ENCODE peak calls at places on chromosomes 11 and 22, in eight cellular contexts. One of them, this sample, is unnamed.

GRCh38 chr11:111454561-111455192 is 57.5 kb downstream of the BTG4 start:
- DNase-seq in CMK: peak
- DNase-seq in AML-193: peak
- DNase-seq in fibroblast of the aortic adventitia: peak
- DNase-seq in stimulated activated CD4-positive, alpha-beta T cell treated with anti-CD3 and anti-CD28 coated beads, Interleukin-4, amount 100 ng/mL, for 48 hours: peak
- DNase-seq in brain microvascular endothelial cell: peak
- DNase-seq in nephron progenitor cell: peak
- DNase-seq in kidney glomerular epithelial cell: peak
- DNase-seq in this sample: peak

GRCh38 chr11:115290479-115291390 is 213.5 kb downstream of the CADM1 start:
- DNase-seq in CMK: no peak
- DNase-seq in AML-193: no peak
- DNase-seq in fibroblast of the aortic adventitia: no peak
- DNase-seq in stimulated activated CD4-positive, alpha-beta T cell treated with anti-CD3 and anti-CD28 coated beads, Interleukin-4, amount 100 ng/mL, for 48 hours: no peak
- DNase-seq in brain microvascular endothelial cell: no peak
- DNase-seq in nephron progenitor cell: no peak
- DNase-seq in kidney glomerular epithelial cell: no peak
- DNase-seq in this sample: no peak

GRCh38 chr11:19955660-19956059 is 204.6 kb downstream of the DBX1 start:
- DNase-seq in CMK: no peak
- DNase-seq in AML-193: no peak
- DNase-seq in fibroblast of the aortic adventitia: peak
- DNase-seq in stimulated activated CD4-positive, alpha-beta T cell treated with anti-CD3 and anti-CD28 coated beads, Interleukin-4, amount 100 ng/mL, for 48 hours: no peak
- DNase-seq in brain microvascular endothelial cell: no peak
- DNase-seq in nephron progenitor cell: no peak
- DNase-seq in kidney glomerular epithelial cell: no peak
- DNase-seq in this sample: no peak

GRCh38 chr22:22099833-22100812 is 117.5 kb upstream of the TOP3B start:
- DNase-seq in CMK: no peak
- DNase-seq in AML-193: no peak
- DNase-seq in fibroblast of the aortic adventitia: peak
- DNase-seq in stimulated activated CD4-positive, alpha-beta T cell treated with anti-CD3 and anti-CD28 coated beads, Interleukin-4, amount 100 ng/mL, for 48 hours: no peak
- DNase-seq in brain microvascular endothelial cell: peak
- DNase-seq in nephron progenitor cell: no peak
- DNase-seq in kidney glomerular epithelial cell: no peak
- DNase-seq in this sample: peak

GRCh38 chr11:79039122-79039521 is 401.7 kb downstream of the TENM4 start:
- DNase-seq in CMK: no peak
- DNase-seq in AML-193: no peak
- DNase-seq in fibroblast of the aortic adventitia: no peak
- DNase-seq in stimulated activated CD4-positive, alpha-beta T cell treated with anti-CD3 and anti-CD28 coated beads, Interleukin-4, amount 100 ng/mL, for 48 hours: no peak
- DNase-seq in brain microvascular endothelial cell: no peak
- DNase-seq in nephron progenitor cell: no peak
- DNase-seq in kidney glomerular epithelial cell: no peak
- DNase-seq in this sample: no peak

GRCh38 chr11:1854949-1855885 is 2.3 kb downstream of the LSP1 start:
- DNase-seq in CMK: no peak
- DNase-seq in AML-193: no peak
- DNase-seq in fibroblast of the aortic adventitia: no peak
- DNase-seq in stimulated activated CD4-positive, alpha-beta T cell treated with anti-CD3 and anti-CD28 coated beads, Interleukin-4, amount 100 ng/mL, for 48 hours: peak
- DNase-seq in brain microvascular endothelial cell: no peak
- DNase-seq in nephron progenitor cell: no peak
- DNase-seq in kidney glomerular epithelial cell: no peak
- DNase-seq in this sample: no peak

GRCh38 chr22:17120711-17121234 is 387 bp downstream of the TMEM121B start:
- DNase-seq in CMK: no peak
- DNase-seq in AML-193: no peak
- DNase-seq in fibroblast of the aortic adventitia: no peak
- DNase-seq in stimulated activated CD4-positive, alpha-beta T cell treated with anti-CD3 and anti-CD28 coated beads, Interleukin-4, amount 100 ng/mL, for 48 hours: no peak
- DNase-seq in brain microvascular endothelial cell: no peak
- DNase-seq in nephron progenitor cell: peak
- DNase-seq in kidney glomerular epithelial cell: no peak
- DNase-seq in this sample: no peak

GRCh38 chr22:27796829-27797792 is 4.4 kb downstream of the MN1 start:
- DNase-seq in CMK: no peak
- DNase-seq in AML-193: no peak
- DNase-seq in fibroblast of the aortic adventitia: no peak
- DNase-seq in stimulated activated CD4-positive, alpha-beta T cell treated with anti-CD3 and anti-CD28 coated beads, Interleukin-4, amount 100 ng/mL, for 48 hours: no peak
- DNase-seq in brain microvascular endothelial cell: no peak
- DNase-seq in nephron progenitor cell: peak
- DNase-seq in kidney glomerular epithelial cell: no peak
- DNase-seq in this sample: peak

GRCh38 chr11:70174846-70175764 is 28.0 kb upstream of the FADD start:
- DNase-seq in CMK: no peak
- DNase-seq in AML-193: no peak
- DNase-seq in fibroblast of the aortic adventitia: no peak
- DNase-seq in stimulated activated CD4-positive, alpha-beta T cell treated with anti-CD3 and anti-CD28 coated beads, Interleukin-4, amount 100 ng/mL, for 48 hours: no peak
- DNase-seq in brain microvascular endothelial cell: no peak
- DNase-seq in nephron progenitor cell: peak
- DNase-seq in kidney glomerular epithelial cell: no peak
- DNase-seq in this sample: peak

GRCh38 chr22:28793976-28794584 is 6.3 kb downstream of the XBP1 start:
- DNase-seq in CMK: no peak
- DNase-seq in AML-193: no peak
- DNase-seq in fibroblast of the aortic adventitia: no peak
- DNase-seq in stimulated activated CD4-positive, alpha-beta T cell treated with anti-CD3 and anti-CD28 coated beads, Interleukin-4, amount 100 ng/mL, for 48 hours: no peak
- DNase-seq in brain microvascular endothelial cell: no peak
- DNase-seq in nephron progenitor cell: no peak
- DNase-seq in kidney glomerular epithelial cell: no peak
- DNase-seq in this sample: no peak

GRCh38 chr11:35549787-35550186 is 24.4 kb upstream of the PAMR1 start:
- DNase-seq in CMK: no peak
- DNase-seq in AML-193: no peak
- DNase-seq in fibroblast of the aortic adventitia: peak
- DNase-seq in stimulated activated CD4-positive, alpha-beta T cell treated with anti-CD3 and anti-CD28 coated beads, Interleukin-4, amount 100 ng/mL, for 48 hours: no peak
- DNase-seq in brain microvascular endothelial cell: peak
- DNase-seq in nephron progenitor cell: peak
- DNase-seq in kidney glomerular epithelial cell: peak
- DNase-seq in this sample: peak

GRCh38 chr11:59962103-59962474 is 1.7 kb upstream of the OOSP4A start:
- DNase-seq in CMK: no peak
- DNase-seq in AML-193: no peak
- DNase-seq in fibroblast of the aortic adventitia: no peak
- DNase-seq in stimulated activated CD4-positive, alpha-beta T cell treated with anti-CD3 and anti-CD28 coated beads, Interleukin-4, amount 100 ng/mL, for 48 hours: no peak
- DNase-seq in brain microvascular endothelial cell: no peak
- DNase-seq in nephron progenitor cell: no peak
- DNase-seq in kidney glomerular epithelial cell: no peak
- DNase-seq in this sample: no peak

GRCh38 chr11:58243954-58244353 is 15.2 kb upstream of the OR10Q1 start:
- DNase-seq in CMK: no peak
- DNase-seq in AML-193: no peak
- DNase-seq in fibroblast of the aortic adventitia: no peak
- DNase-seq in stimulated activated CD4-positive, alpha-beta T cell treated with anti-CD3 and anti-CD28 coated beads, Interleukin-4, amount 100 ng/mL, for 48 hours: no peak
- DNase-seq in brain microvascular endothelial cell: no peak
- DNase-seq in nephron progenitor cell: no peak
- DNase-seq in kidney glomerular epithelial cell: no peak
- DNase-seq in this sample: no peak

GRCh38 chr22:26890870-26891269 is 233.5 kb downstream of the MIAT start:
- DNase-seq in CMK: no peak
- DNase-seq in AML-193: no peak
- DNase-seq in fibroblast of the aortic adventitia: no peak
- DNase-seq in stimulated activated CD4-positive, alpha-beta T cell treated with anti-CD3 and anti-CD28 coated beads, Interleukin-4, amount 100 ng/mL, for 48 hours: no peak
- DNase-seq in brain microvascular endothelial cell: no peak
- DNase-seq in nephron progenitor cell: no peak
- DNase-seq in kidney glomerular epithelial cell: no peak
- DNase-seq in this sample: no peak

GRCh38 chr11:134266841-134267251 is 9.3 kb upstream of the GLB1L3 start:
- DNase-seq in CMK: no peak
- DNase-seq in AML-193: no peak
- DNase-seq in fibroblast of the aortic adventitia: peak
- DNase-seq in stimulated activated CD4-positive, alpha-beta T cell treated with anti-CD3 and anti-CD28 coated beads, Interleukin-4, amount 100 ng/mL, for 48 hours: no peak
- DNase-seq in brain microvascular endothelial cell: peak
- DNase-seq in nephron progenitor cell: no peak
- DNase-seq in kidney glomerular epithelial cell: no peak
- DNase-seq in this sample: no peak

GRCh38 chr11:121559812-121560211 is 107.0 kb upstream of the SORL1-AS1 start:
- DNase-seq in CMK: no peak
- DNase-seq in AML-193: no peak
- DNase-seq in fibroblast of the aortic adventitia: no peak
- DNase-seq in stimulated activated CD4-positive, alpha-beta T cell treated with anti-CD3 and anti-CD28 coated beads, Interleukin-4, amount 100 ng/mL, for 48 hours: no peak
- DNase-seq in brain microvascular endothelial cell: no peak
- DNase-seq in nephron progenitor cell: no peak
- DNase-seq in kidney glomerular epithelial cell: no peak
- DNase-seq in this sample: no peak

GRCh38 chr11:16603890-16604783 is 134.3 kb upstream of the C11orf58 start:
- DNase-seq in CMK: no peak
- DNase-seq in AML-193: no peak
- DNase-seq in fibroblast of the aortic adventitia: no peak
- DNase-seq in stimulated activated CD4-positive, alpha-beta T cell treated with anti-CD3 and anti-CD28 coated beads, Interleukin-4, amount 100 ng/mL, for 48 hours: no peak
- DNase-seq in brain microvascular endothelial cell: peak
- DNase-seq in nephron progenitor cell: peak
- DNase-seq in kidney glomerular epithelial cell: no peak
- DNase-seq in this sample: peak

GRCh38 chr11:113817162-113817561 is 37.6 kb downstream of the CLDN25 start:
- DNase-seq in CMK: no peak
- DNase-seq in AML-193: no peak
- DNase-seq in fibroblast of the aortic adventitia: no peak
- DNase-seq in stimulated activated CD4-positive, alpha-beta T cell treated with anti-CD3 and anti-CD28 coated beads, Interleukin-4, amount 100 ng/mL, for 48 hours: no peak
- DNase-seq in brain microvascular endothelial cell: no peak
- DNase-seq in nephron progenitor cell: no peak
- DNase-seq in kidney glomerular epithelial cell: no peak
- DNase-seq in this sample: no peak